ENCODE peak calls at places on chromosomes 16 and 17, in four cellular contexts. S is fibroblast of mammary gland, C is brain microvascular endothelial cell, P is A549. M is an unnamed sample.

GRCh38 chr16:56370185-56370584 is 55.2 kb downstream of the AMFR start:
- DNase-seq in S (peak; percentile 45), C (no peak), P (no peak), M (peak; percentile 57)

GRCh38 chr17:2634361-2634960 is 41.0 kb downstream of the PAFAH1B1 start:
- DNase-seq in S (peak; percentile 40), C (peak; percentile 25), P (peak; percentile 56), M (peak; percentile 8)

GRCh38 chr16:56848056-56848936 is 16.7 kb upstream of the SLC12A3 start:
- DNase-seq in S (peak; percentile 84), C (peak; percentile 53), P (no peak), M (peak; percentile 81)

GRCh38 chr17:13477180-13477611 is 124.5 kb downstream of the HS3ST3A1 start:
- DNase-seq in S (peak; percentile 74), C (peak; percentile 51), P (no peak), M (peak; percentile 54)

GRCh38 chr16:3745751-3746355 is 28.5 kb upstream of the TRAP1 start:
- DNase-seq in S (peak; percentile 53), C (no peak), P (no peak), M (no peak)

GRCh38 chr17:43526886-43527648 is 19.1 kb downstream of the ETV4 start:
- DNase-seq in S (no peak), C (no peak), P (no peak), M (no peak)

GRCh38 chr17:48586355-48586924 is 3.6 kb downstream of the HOXB3 start:
- DNase-seq in S (no peak), C (no peak), P (no peak), M (no peak)

GRCh38 chr16:69523571-69523970 is 42.2 kb upstream of the NFAT5 start:
- DNase-seq in S (no peak), C (no peak), P (no peak), M (no peak)

GRCh38 chr17:79563237-79564013 is 47.4 kb downstream of the RBFOX3 start:
- DNase-seq in S (peak; percentile 58), C (no peak), P (peak; percentile 92), M (no peak)

GRCh38 chr16:80114699-80115098 is 426.1 kb upstream of the DYNLRB2 start:
- DNase-seq in S (no peak), C (no peak), P (no peak), M (no peak)

GRCh38 chr17:56297142-56297541 is 143.9 kb downstream of the ANKFN1 start:
- DNase-seq in S (peak; percentile 31), C (no peak), P (no peak), M (peak; percentile 78)

GRCh38 chr16:84839956-84840355 is 20.2 kb downstream of the CRISPLD2 start:
- DNase-seq in S (peak; percentile 84), C (peak; percentile 92), P (peak; percentile 37), M (peak; percentile 67)

GRCh38 chr16:11052080-11052808 is 107.9 kb downstream of the CLEC16A start:
- DNase-seq in S (no peak), C (no peak), P (no peak), M (no peak)

GRCh38 chr17:49360796-49361128 is 1.3 kb downstream of the ZNF652 start:
- DNase-seq in S (no peak), C (peak; percentile 32), P (no peak), M (no peak)

GRCh38 chr16:56102159-56102798 is 89.0 kb upstream of the GNAO1 start:
- DNase-seq in S (no peak), C (no peak), P (no peak), M (no peak)

GRCh38 chr16:66273644-66274334 is 92.7 kb upstream of the CDH5 start:
- DNase-seq in S (peak; percentile 90), C (no peak), P (peak; percentile 16), M (peak; percentile 45)

GRCh38 chr17:44223574-44224046 is 4.1 kb upstream of the UBTF start:
- DNase-seq in S (peak; percentile 95), C (no peak), P (no peak), M (peak; percentile 94)

GRCh38 chr16:59324462-59324861 is 590.3 kb upstream of the GOT2 start:
- DNase-seq in S (no peak), C (no peak), P (peak; percentile 80), M (no peak)

GRCh38 chr17:7004398-7005253 is 7.8 kb upstream of the RNASEK start:
- DNase-seq in S (peak; percentile 62), C (peak; percentile 43), P (peak; percentile 85), M (peak; percentile 74)

GRCh38 chr17:45371414-45372324 is 54.8 kb upstream of the MAP3K14 start:
- DNase-seq in S (peak; percentile 92), C (peak; percentile 94), P (peak; percentile 98), M (peak; percentile 99)

GRCh38 chr16:56513972-56514371 is 5.9 kb downstream of the BBS2 start:
- DNase-seq in S (peak; percentile 77), C (peak; percentile 70), P (peak; percentile 81), M (peak; percentile 79)

GRCh38 chr16:30715777-30716445 is 16.9 kb downstream of the SRCAP start:
- DNase-seq in S (peak; percentile 71), C (peak; percentile 84), P (peak; percentile 27), M (no peak)

GRCh38 chr17:48444531-48445247 is 14.7 kb upstream of the SKAP1 start:
- DNase-seq in S (no peak), C (no peak), P (no peak), M (no peak)

GRCh38 chr16:72689851-72690250 is 358.1 kb downstream of the ZFHX3 start:
- DNase-seq in S (peak; percentile 35), C (no peak), P (no peak), M (no peak)
- TF ChIP-seq CTCF in S (peak; percentile 26), C (no peak), P (no peak), M (no peak)

DNA sequence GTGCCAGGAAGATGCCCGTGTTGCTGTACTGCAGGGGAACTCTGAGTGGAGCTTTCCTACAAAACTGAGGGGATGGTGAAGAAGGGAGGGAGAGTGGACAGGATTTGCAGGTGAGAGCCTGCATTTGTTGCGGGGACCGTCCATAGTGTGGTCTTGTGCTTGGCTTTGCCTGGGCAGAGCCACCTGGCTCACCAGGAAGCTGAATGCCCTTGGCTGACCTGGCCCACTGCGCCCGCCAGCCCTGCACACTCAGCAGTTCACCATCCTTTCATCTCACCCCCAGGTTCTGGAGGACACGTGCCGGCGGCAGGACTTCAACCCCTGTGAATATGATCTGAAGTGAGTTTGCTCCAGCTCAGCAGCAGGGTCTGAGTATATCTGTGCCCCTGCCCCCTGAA is 1.5 kb downstream of the ASPSCR1 start:
- DNase-seq in S (no peak), C (no peak), P (no peak), M (no peak)
- H3K4me3 ChIP-seq in S (no peak overlapping the region), C (no peak overlapping the region), P (peak overlapping the region; percentile 89), M (peak overlapping the region; percentile 81)

GRCh38 chr16:17251496-17251895 is 219.3 kb downstream of the XYLT1 start:
- DNase-seq in S (no peak), C (no peak), P (no peak), M (no peak)
- TF ChIP-seq CTCF in S (no peak), C (no peak), P (no peak), M (no peak)

DNA sequence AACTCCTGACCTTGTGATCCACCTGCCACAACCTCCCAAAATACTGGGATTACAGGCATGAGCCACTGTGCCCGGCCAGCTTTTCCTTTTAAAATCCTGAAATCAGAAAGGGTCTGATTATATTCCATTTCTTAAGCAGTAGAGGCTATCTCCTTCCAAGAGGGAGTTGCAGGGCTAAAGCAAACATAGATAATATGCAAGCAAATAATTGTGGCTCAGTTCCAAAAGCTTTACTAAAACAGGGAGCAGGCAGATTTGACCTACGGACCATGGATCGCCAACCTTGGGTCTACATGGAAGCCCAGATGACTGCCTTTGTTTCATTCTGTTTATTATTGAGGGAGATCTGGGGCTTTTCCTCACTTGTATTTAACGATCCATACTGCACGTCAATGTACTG is 38.4 kb downstream of the CLEC3A start:
- DNase-seq in S (no peak), C (no peak), P (no peak), M (no peak)
- H3K4me3 ChIP-seq in S (no peak overlapping the region), C (no peak overlapping the region), P (no peak overlapping the region), M (no peak overlapping the region)

GRCh38 chr17:82217120-82217529 is 4.5 kb upstream of the CCDC57 start:
- DNase-seq in S (no peak), C (no peak), P (no peak), M (peak; percentile 44)

GRCh38 chr17:82217530-82218204 is 5.0 kb upstream of the CCDC57 start:
- DNase-seq in S (peak; percentile 85), C (peak; percentile 77), P (peak; percentile 83), M (peak; percentile 92)

GRCh38 chr17:82219083-82219482 is 6.4 kb upstream of the CCDC57 start:
- DNase-seq in S (no peak), C (no peak), P (no peak), M (no peak)

GRCh38 chr17:82219753-82220709 is 7.4 kb upstream of the CCDC57 start:
- DNase-seq in S (no peak), C (no peak), P (no peak), M (no peak)

GRCh38 chr17:82218349-82219075 is 5.9 kb upstream of the CCDC57 start:
- DNase-seq in S (no peak), C (no peak), P (no peak), M (no peak)
- TF ChIP-seq CTCF in S (no peak), C (no peak), P (no peak), M (no peak)

GRCh38 chr16:50695017-50696000 is 1.9 kb downstream of the NOD2 start:
- DNase-seq in S (no peak), C (no peak), P (no peak), M (no peak)

GRCh38 chr16:50696126-50696525 is 2.7 kb downstream of the NOD2 start:
- DNase-seq in S (no peak), C (no peak), P (no peak), M (no peak)

GRCh38 chr16:50697421-50697715 is 4.0 kb downstream of the NOD2 start:
- DNase-seq in S (no peak), C (no peak), P (no peak), M (no peak)

GRCh38 chr16:50697881-50698767 is 4.7 kb downstream of the NOD2 start:
- DNase-seq in S (peak; percentile 38), C (peak; percentile 59), P (no peak), M (peak; percentile 35)

GRCh38 chr16:50696575-50697420 is 3.4 kb downstream of the NOD2 start:
- DNase-seq in S (peak; percentile 81), C (peak; percentile 64), P (peak; percentile 52), M (peak; percentile 17)
- H3K4me3 ChIP-seq in S (no peak overlapping the region), C (no peak overlapping the region), P (no peak overlapping the region), M (no peak overlapping the region)

GRCh38 chr17:1047886-1048470 is 51.0 kb downstream of the TIMM22 start:
- DNase-seq in S (no peak), C (no peak), P (no peak), M (no peak)
- TF ChIP-seq CTCF in S (no peak), C (no peak), P (no peak), M (no peak)

M was measured in foreskin fibroblast.